ENCODE peak calls at places on chromosomes 6 and 20, in four cellular contexts. L is brain microvascular endothelial cell; X is H7; A is activated effector memory CD4-positive, alpha-beta T cell treated with Interleukin-2 at 50 U/mL for 16 hours. I is an unnamed sample.

GRCh38 chr20:51750037-51750769 is 18.0 kb downstream of the ATP9A start:
- DNase-seq in L (peak; percentile 68), X (no peak), A (no peak), I (peak; percentile 16)

GRCh38 chr6:143176090-143177021 is 115.7 kb downstream of the AIG1 start:
- DNase-seq in X (no peak), A (no peak), L (peak; percentile 97), I (no peak)

GRCh38 chr6:31186052-31186734 is 15.7 kb upstream of the POU5F1 start:
- DNase-seq in A (no peak), X (no peak), L (no peak), I (peak; percentile 36)

GRCh38 chr6:8157839-8158238 is 55.5 kb upstream of the EEF1E1 start:
- DNase-seq in X (no peak), A (no peak), L (no peak), I (no peak)

GRCh38 chr6:170024940-170025339 is 265.9 kb downstream of the DLL1 start:
- DNase-seq in L (no peak), X (no peak), A (no peak), I (no peak)

GRCh38 chr6:34852406-34853085 is 35.3 kb downstream of the TAF11 start:
- DNase-seq in A (no peak), L (no peak), X (no peak), I (no peak)

GRCh38 chr6:145887969-145888368 is 73.4 kb upstream of the FBXO30 start:
- DNase-seq in L (peak; percentile 23), A (no peak), X (no peak), I (peak; percentile 44)

GRCh38 chr20:57400821-57401564 is 9.8 kb downstream of the RBM38 start:
- DNase-seq in X (peak; percentile 66), A (no peak), L (no peak), I (peak; percentile 58)

GRCh38 chr6:1901556-1901955 is 291.8 kb downstream of the FOXC1 start:
- DNase-seq in A (no peak), L (peak; percentile 78), X (no peak), I (no peak)

GRCh38 chr20:58583141-58583540 is 67.9 kb upstream of the APCDD1L start:
- DNase-seq in A (no peak), L (no peak), X (no peak), I (no peak)

GRCh38 chr20:59743767-59744485 is 139.6 kb downstream of the PHACTR3 start:
- DNase-seq in L (no peak), X (peak; percentile 75), A (no peak), I (peak; percentile 67)

GRCh38 chr20:8693709-8694108 is 375.2 kb upstream of the PLCB4 start:
- DNase-seq in L (peak; percentile 82), X (no peak), A (no peak), I (no peak)

GRCh38 chr6:133184798-133185380 is 56.3 kb upstream of the EYA4 start:
- DNase-seq in A (no peak), X (no peak), L (no peak), I (peak; percentile 10)

GRCh38 chr6:111727798-111728197 is 122.1 kb upstream of the TRAF3IP2 start:
- DNase-seq in L (no peak), X (no peak), A (no peak), I (no peak)

GRCh38 chr20:290081-290831 is at the start of gene C20orf96:
- DNase-seq in X (peak; percentile 98), A (peak; percentile 74), L (peak; percentile 90), I (peak; percentile 97)

GRCh38 chr20:62307226-62308101 is 4.7 kb downstream of the ADRM1 start:
- DNase-seq in X (peak; percentile 66), L (no peak), A (no peak), I (no peak)

GRCh38 chr6:84638286-84638685 is 126.1 kb downstream of the TBX18 start:
- DNase-seq in A (no peak), L (no peak), X (no peak), I (no peak)

GRCh38 chr6:108781419-108782110 is 66.7 kb upstream of the ARMC2 start:
- DNase-seq in X (peak; percentile 53), L (peak; percentile 6), A (no peak), I (no peak)

GRCh38 chr6:117574198-117574597 is 28.1 kb downstream of the GOPC start:
- DNase-seq in A (no peak), L (no peak), X (no peak), I (no peak)

GRCh38 chr20:61932199-61932592 is 133.5 kb downstream of the TAF4 start:
- DNase-seq in A (no peak), X (no peak), L (no peak), I (no peak)

GRCh38 chr6:27893836-27894807 is 18.1 kb downstream of the OR2B2 start:
- DNase-seq in X (peak; percentile 56), L (peak; percentile 96), A (peak; percentile 55), I (peak; percentile 92)

GRCh38 chr20:50252715-50253500 is 62.3 kb downstream of the CEBPB start:
- DNase-seq in A (no peak), X (no peak), L (no peak), I (no peak)

GRCh38 chr6:135731116-135731515 is 120.4 kb upstream of the PDE7B start:
- DNase-seq in L (no peak), A (no peak), X (no peak), I (no peak)

GRCh38 chr20:43511879-43512278 is 4.4 kb downstream of the L3MBTL1 start:
- DNase-seq in A (no peak), X (no peak), L (no peak), I (no peak)

GRCh38 chr6:24927985-24928735 is 7.6 kb downstream of the RIPOR2 start:
- DNase-seq in A (no peak), X (no peak), L (peak; percentile 34), I (no peak)